ENCODE peak calls at places on chromosomes 12 and 14, in five cellular contexts. P, R, G, N and T are unnamed samples. For H3K4me1 and H3K36me3, the result is how much of the 10 kb centered on the place peaks cover.

GRCh38 chr14:56206576-56206975 is 88.4 kb downstream of the PELI2 start:
- DNase-seq in P (no peak), R (no peak), G (no peak), N (no peak), T (peak)

GRCh38 chr14:70245026-70245425 is 56.3 kb upstream of the SLC8A3 start:
- DNase-seq in P (no peak), R (no peak), G (no peak), N (no peak), T (no peak)

GRCh38 chr12:87678453-87678852 is 350.7 kb downstream of the C12orf50 start:
- DNase-seq in P (no peak), R (no peak), G (no peak), N (no peak), T (no peak)

GRCh38 chr12:117053050-117053400 is 46.2 kb downstream of the TESC start:
- DNase-seq in P (no peak), R (no peak), G (no peak), N (no peak), T (no peak)

GRCh38 chr12:28222081-28222700 is 31.9 kb downstream of the CCDC91 start:
- DNase-seq in P (no peak), R (no peak), G (no peak), N (no peak), T (no peak)

GRCh38 chr12:109808876-109809646 is 24.1 kb downstream of the TRPV4 start:
- DNase-seq in P (no peak), R (no peak), G (no peak), N (no peak), T (no peak)

GRCh38 chr14:89990218-89990617 is 34.5 kb downstream of the TDP1 start:
- DNase-seq in P (no peak), R (no peak), G (no peak), N (no peak), T (no peak)

GRCh38 chr12:68119724-68120211 is 39.8 kb downstream of the IFNG start:
- DNase-seq in P (no peak), R (no peak), G (no peak), N (no peak), T (peak)

GRCh38 chr14:54606178-54606577 is 39.2 kb downstream of the SAMD4A start:
- DNase-seq in P (no peak), R (no peak), G (no peak), N (no peak), T (no peak)

GRCh38 chr14:32657081-32657480 is 281.6 kb upstream of the NPAS3 start:
- DNase-seq in P (peak), R (no peak), G (peak), N (no peak), T (no peak)

GRCh38 chr12:52090291-52090690 is 10.8 kb downstream of the SMIM41 start:
- DNase-seq in P (no peak), R (no peak), G (no peak), N (no peak), T (no peak)

GRCh38 chr14:94681300-94682060 is 69.3 kb downstream of the SERPINA3 start:
- DNase-seq in P (peak), R (peak), G (peak), N (peak), T (peak)

GRCh38 chr12:11847539-11847938 is 198.1 kb downstream of the ETV6 start:
- DNase-seq in P (no peak), R (no peak), G (no peak), N (no peak), T (no peak)

GRCh38 chr12:73421832-73422231 is 1115.8 kb upstream of the ATXN7L3B start:
- DNase-seq in P (no peak), R (no peak), G (no peak), N (no peak), T (no peak)

GRCh38 chr12:130335517-130336392 is 1.9 kb upstream of the PIWIL1 start:
- DNase-seq in P (peak), R (no peak), G (no peak), N (peak), T (peak)

GRCh38 chr12:131449027-131449426 is 261.9 kb upstream of the SFSWAP start:
- DNase-seq in P (no peak), R (no peak), G (no peak), N (no peak), T (no peak)

GRCh38 chr14:47442206-47442605 is 233.2 kb downstream of the MDGA2 start:
- DNase-seq in P (no peak), R (peak), G (no peak), N (peak), T (no peak)

GRCh38 chr14:68554231-68554630 is 238.6 kb downstream of the ZFP36L1 start:
- DNase-seq in P (no peak), R (no peak), G (no peak), N (no peak), T (no peak)

GRCh38 chr12:109134186-109134917 is 18.0 kb downstream of the ACACB start:
- DNase-seq in P (peak), R (no peak), G (peak), N (no peak), T (no peak)

GRCh38 chr12:128816643-128816920 is 7.2 kb downstream of the SLC15A4 start:
- DNase-seq in P (no peak), R (no peak), G (peak), N (no peak), T (no peak)

GRCh38 chr12:110247340-110248095 is 33.5 kb upstream of the ATP2A2 start:
- DNase-seq in P (peak), R (peak), G (no peak), N (peak), T (peak)

DNA sequence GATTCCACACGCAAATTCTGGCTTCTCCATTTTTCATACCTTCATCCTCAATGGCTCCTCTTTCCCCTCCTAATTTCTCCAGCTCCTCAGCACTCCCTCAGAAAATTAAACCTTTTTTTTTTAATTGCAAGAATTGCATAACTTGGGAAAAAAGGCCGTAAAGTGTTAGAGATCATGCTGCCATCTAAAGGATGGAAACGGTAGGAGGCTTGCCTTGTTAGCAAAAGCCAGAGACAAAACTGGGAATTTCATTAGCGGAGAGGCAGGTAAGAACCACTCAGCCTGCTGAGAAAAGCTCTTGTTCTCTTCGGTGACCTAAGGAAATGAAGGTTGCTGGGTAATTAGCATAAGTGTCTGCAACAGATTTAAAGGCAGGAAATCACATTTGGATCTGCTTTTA is 204.3 kb downstream of the AEBP2 start:
- DNase-seq in P (no peak), R (no peak), G (no peak), N (peak), T (peak)
- H3K4me1 ChIP-seq in P (under half), R (under half), G (under half), N (under half), T (under half)

DNA sequence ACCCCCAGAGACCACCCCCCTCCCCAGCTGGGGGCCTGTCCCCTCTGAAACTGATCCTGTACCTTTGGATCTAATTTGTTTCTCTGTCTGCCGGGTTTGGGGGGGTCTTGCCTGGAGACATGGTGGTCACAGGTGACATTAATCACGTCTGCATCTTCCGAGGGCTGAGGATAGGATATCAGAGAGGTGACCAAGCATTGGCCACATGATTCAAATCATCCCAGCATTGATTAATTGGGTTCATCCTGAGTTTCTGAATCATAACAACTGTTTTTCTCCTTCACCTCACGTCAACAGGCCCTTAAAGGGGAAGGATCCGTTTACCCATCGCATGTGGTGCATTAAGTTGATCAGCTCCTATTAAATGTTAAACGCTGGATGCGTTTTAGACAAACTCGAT is 63.2 kb upstream of the TBX3 start:
- DNase-seq in P (no peak), R (no peak), G (no peak), N (no peak), T (no peak)
- H3K27ac ChIP-seq in P (no peak), R (no peak), G (no peak), N (peak), T (peak)

DNA sequence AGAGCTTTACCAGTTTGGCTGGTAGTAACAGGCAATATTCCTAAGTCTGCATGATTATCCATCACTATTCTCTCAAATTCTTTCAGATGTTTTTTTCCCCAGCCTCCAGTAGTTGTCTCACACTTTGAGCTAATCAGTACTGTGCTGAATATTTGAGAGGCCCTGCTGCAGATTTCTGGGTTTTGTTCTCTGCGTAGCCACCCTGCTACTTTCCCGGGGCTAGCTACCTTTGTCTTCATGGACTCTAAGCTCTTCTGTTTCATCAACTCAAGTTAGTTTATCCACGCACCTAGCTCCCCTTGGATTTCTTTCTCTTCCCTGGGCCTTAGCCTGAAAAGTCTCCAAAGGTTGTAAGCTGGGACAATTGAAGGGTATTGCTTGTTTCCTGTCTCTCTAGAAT is 73.0 kb downstream of the FUT8 start:
- DNase-seq in P (no peak), R (no peak), G (no peak), N (no peak), T (no peak)
- H3K36me3 ChIP-seq in P (under half), R (under half), G (under half), N (under half), T (under half)

GRCh38 chr12:76789335-76790050 is 25.6 kb downstream of the ZDHHC17 start:
- DNase-seq in P (no peak), R (no peak), G (no peak), N (no peak), T (no peak)

GRCh38 chr12:76786986-76787385 is 23.1 kb downstream of the ZDHHC17 start:
- DNase-seq in P (no peak), R (no peak), G (no peak), N (no peak), T (no peak)

GRCh38 chr12:76787689-76788088 is 23.8 kb downstream of the ZDHHC17 start:
- DNase-seq in P (no peak), R (no peak), G (no peak), N (no peak), T (no peak)

GRCh38 chr12:76792828-76793227 is 28.9 kb downstream of the ZDHHC17 start:
- DNase-seq in P (no peak), R (no peak), G (no peak), N (no peak), T (no peak)

DNA sequence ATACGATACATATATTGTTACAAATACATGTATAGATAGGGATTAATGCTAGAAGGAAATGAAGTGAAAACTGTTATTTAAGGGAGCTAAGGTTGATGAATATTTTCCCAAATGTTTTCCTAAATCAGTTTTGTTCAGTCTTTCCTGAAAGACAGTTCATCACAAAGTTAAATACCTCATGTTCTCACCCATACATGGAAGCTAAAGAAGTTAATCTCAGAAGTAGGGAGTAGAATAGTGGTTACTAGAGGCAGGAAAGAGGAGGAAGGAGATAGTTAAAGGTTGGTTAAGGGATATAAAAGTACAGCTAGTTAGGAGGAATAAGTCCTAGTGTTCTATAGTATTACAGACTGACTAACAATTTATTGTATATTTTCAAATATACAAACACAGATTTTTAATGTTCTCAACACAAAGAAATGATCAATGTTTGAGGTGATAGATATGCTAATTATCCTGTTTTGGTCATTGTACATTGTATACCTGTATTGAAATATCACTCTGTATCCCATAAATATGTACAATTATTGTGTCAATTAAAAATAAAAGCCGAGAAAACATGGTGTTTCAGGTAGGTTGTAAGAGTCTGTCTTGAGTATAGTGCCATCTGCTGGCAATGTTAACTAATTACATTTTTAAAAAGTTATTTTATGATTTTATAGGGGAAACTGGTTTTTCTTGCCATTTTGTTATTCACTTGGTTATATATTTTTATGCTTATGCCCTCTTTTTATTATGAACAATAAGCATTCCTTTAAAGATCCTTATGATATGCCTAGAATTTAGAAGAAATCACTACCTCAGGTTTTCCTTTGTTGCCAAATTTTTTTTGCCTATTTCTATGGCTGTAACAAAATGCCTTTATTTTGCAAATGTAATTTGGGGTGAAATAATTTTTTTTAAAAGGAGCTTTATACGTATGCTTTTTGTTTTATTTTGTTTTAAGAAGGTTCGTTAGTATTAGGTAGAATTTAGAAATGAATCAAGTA is 26.9 kb downstream of the ZDHHC17 start:
- DNase-seq in P (no peak), R (no peak), G (no peak), N (peak), T (peak)
- H3K4me1 ChIP-seq in P (under half), R (under half), G (under half), N (under half), T (under half)

DNA sequence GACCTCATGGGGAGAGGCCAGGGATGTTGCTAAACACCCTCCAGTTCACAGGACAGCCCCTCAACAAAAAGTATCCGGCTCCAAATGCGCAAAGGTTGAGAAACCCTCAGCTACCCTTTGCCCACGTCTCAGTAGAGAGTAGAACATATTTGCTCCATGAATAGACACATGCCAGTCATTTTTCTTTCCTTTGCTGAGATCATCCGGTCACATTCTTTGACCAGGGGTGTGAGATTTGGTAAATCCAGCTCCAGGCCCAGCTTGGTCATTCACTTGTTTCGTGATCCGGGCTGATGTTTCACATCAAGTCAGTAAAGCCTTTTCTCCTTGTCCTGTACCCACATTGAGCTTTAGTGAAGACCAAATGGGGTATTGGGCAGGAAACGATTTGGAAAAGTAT is 83.6 kb upstream of the LHX5 start:
- DNase-seq in P (no peak), R (no peak), G (no peak), N (no peak), T (no peak)
- H3K27ac ChIP-seq in P (no peak), R (no peak), G (no peak), N (no peak), T (no peak)

DNA sequence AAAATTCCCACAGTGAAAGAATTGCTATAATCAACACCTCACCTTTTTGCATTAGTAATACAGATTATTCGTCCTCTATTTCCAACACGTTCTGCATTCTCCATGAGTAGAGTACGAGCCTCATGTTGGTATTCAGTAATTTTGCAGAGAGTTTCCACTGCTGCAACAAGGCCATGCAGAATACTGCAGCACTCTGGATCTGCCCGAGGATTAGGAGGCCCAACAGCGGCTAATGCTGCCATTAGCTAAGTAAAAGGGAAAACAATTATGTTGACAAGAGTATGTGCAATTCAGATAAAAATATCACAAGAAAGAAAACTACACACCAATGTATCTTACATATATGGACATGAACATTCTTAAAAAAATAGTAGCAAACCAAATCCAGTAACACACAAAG is 9.1 kb downstream of the INTS13 start:
- DNase-seq in P (no peak), R (no peak), G (no peak), N (no peak), T (no peak)
- H3K36me3 ChIP-seq in P (under half), R (under half), G (half or more), N (under half), T (under half)

GRCh38 chr14:73731111-73731510 is 16.9 kb upstream of the PNMA1 start:
- DNase-seq in P (peak), R (peak), G (no peak), N (no peak), T (no peak)

GRCh38 chr14:73728106-73729014 is 14.2 kb upstream of the PNMA1 start:
- DNase-seq in P (peak), R (peak), G (peak), N (peak), T (peak)

GRCh38 chr14:73729015-73729330 is 14.8 kb upstream of the PNMA1 start:
- DNase-seq in P (no peak), R (no peak), G (no peak), N (no peak), T (no peak)

GRCh38 chr14:73729556-73730265 is 15.5 kb upstream of the PNMA1 start:
- DNase-seq in P (no peak), R (peak), G (peak), N (no peak), T (peak)

GRCh38 chr14:73732006-73732405 is 17.8 kb upstream of the PNMA1 start:
- DNase-seq in P (no peak), R (peak), G (no peak), N (no peak), T (no peak)
- H3K4me1 ChIP-seq in P (under half), R (under half), G (under half), N (under half), T (under half)

DNA sequence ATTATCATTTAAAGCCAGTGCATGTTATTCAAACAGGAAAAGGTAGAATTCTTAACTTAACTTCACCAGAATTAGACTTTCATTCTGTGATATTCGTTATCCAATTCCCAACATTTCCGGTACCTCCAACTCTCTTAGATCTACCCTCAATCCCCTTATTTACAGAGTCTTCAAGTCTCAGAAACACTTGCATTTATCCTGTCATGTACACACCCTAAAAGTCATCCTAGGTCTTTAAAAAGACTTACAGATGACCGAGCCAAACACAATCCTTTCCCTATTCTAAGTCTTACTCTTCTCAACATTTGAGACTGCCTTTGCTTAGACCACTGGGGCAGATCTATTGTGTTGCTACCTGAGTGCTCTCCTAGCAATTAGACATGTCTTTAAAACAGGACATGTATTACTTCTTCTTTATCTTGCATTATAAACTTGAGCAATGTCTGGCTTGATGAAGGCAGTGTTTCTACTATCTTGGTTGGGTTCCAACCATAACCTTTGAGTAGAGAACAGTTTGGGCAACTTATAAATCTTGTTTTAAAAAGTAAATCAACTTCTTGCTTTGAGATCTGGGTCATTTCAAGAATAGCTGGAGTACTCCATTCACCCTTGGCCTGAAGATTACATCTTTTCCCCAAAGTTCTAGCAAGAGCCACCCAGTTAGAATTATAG is 140.6 kb upstream of the PLEKHG7 start:
- DNase-seq in P (no peak), R (no peak), G (no peak), N (no peak), T (no peak)
- H3K27ac ChIP-seq in P (peak), R (no peak), G (no peak), N (peak), T (no peak)

GRCh38 chr14:50741571-50741970 is 73.5 kb upstream of the SAV1 start:
- DNase-seq in P (no peak), R (no peak), G (no peak), N (no peak), T (no peak)
- H3K36me3 ChIP-seq in P (under half), R (half or more), G (under half), N (under half), T (under half)